ENCODE peak calls at places on chromosomes 1 and 21, in five cellular contexts. H, Z, J, O and E are unnamed samples.

GRCh38 chr1:205515781-205516253 is 11.3 kb downstream of the CDK18 start:
- DNase-seq in O (no peak), Z (no peak), J (no peak), H (peak; percentile 75), E (no peak)

GRCh38 chr21:46092026-46092764 is 5.7 kb upstream of the COL6A2 start:
- DNase-seq in Z (no peak), O (peak; percentile 2), J (no peak), H (peak; percentile 98), E (no peak)

GRCh38 chr1:167529829-167530474 is 11.6 kb upstream of the CD247 start:
- DNase-seq in J (no peak), O (no peak), Z (no peak), H (no peak), E (no peak)

GRCh38 chr1:227934476-227935313 is 13.0 kb downstream of the WNT9A start:
- DNase-seq in Z (no peak), J (no peak), H (peak; percentile 69), O (peak; percentile 94), E (no peak)

GRCh38 chr1:155040358-155041093 is 6.9 kb downstream of the DCST1 start:
- DNase-seq in Z (no peak), O (no peak), J (no peak), H (no peak), E (no peak)

GRCh38 chr21:42652527-42653491 is 612 bp upstream of the PDE9A start:
- DNase-seq in H (peak; percentile 90), J (peak; percentile 78), Z (peak; percentile 69), O (peak; percentile 34), E (no peak)

GRCh38 chr21:37045139-37045538 is 27.7 kb downstream of the PIGP start:
- DNase-seq in H (no peak), J (no peak), O (no peak), Z (no peak), E (no peak)

GRCh38 chr1:112877741-112878140 is 78.3 kb downstream of the SLC16A1 start:
- DNase-seq in Z (no peak), H (no peak), O (no peak), J (no peak), E (no peak)

GRCh38 chr1:97004743-97005142 is 283.2 kb downstream of the PTBP2 start:
- DNase-seq in H (no peak), Z (no peak), O (no peak), J (no peak), E (no peak)

GRCh38 chr1:212040629-212041028 is 5.1 kb downstream of the DTL start:
- DNase-seq in J (no peak), O (no peak), Z (no peak), H (peak; percentile 15), E (no peak)

GRCh38 chr1:17007121-17007520 is 4.6 kb downstream of the ATP13A2 start:
- DNase-seq in J (peak; percentile 56), O (no peak), H (no peak), Z (no peak), E (no peak)

GRCh38 chr1:207752456-207753132 is 740 bp downstream of the CD46 start:
- DNase-seq in Z (no peak), O (peak; percentile 69), J (no peak), H (peak; percentile 40), E (peak; percentile 56)

GRCh38 chr1:26942656-26943055 is 17.6 kb downstream of the KDF1 start:
- DNase-seq in H (no peak), J (no peak), Z (no peak), O (no peak), E (no peak)

GRCh38 chr1:10866314-10867091 is 70.1 kb upstream of the CASZ1 start:
- DNase-seq in J (peak; percentile 68), H (peak; percentile 22), Z (no peak), O (peak; percentile 10), E (no peak)

GRCh38 chr1:89460348-89460747 is 64.3 kb upstream of the LRRC8B start:
- DNase-seq in H (no peak), O (no peak), Z (no peak), J (no peak), E (no peak)

GRCh38 chr1:98018074-98018473 is 97.2 kb upstream of the DPYD start:
- DNase-seq in Z (no peak), J (no peak), H (no peak), O (no peak), E (no peak)

GRCh38 chr1:146007048-146007784 is 10.8 kb upstream of the TXNIP start:
- DNase-seq in H (peak; percentile 82), J (no peak), O (peak; percentile 97), Z (peak; percentile 69), E (peak; percentile 56)

GRCh38 chr21:36155603-36156338 is 853 bp upstream of the DOP1B start:
- DNase-seq in O (peak; percentile 95), J (peak; percentile 47), Z (no peak), H (no peak), E (peak; percentile 64)

GRCh38 chr1:179228783-179229213 is 679 bp downstream of the ABL2 start:
- DNase-seq in J (peak; percentile 63), Z (peak; percentile 37), H (peak; percentile 59), O (peak; percentile 16), E (peak; percentile 67)

GRCh38 chr1:26733982-26734381 is 38.2 kb downstream of the ARID1A start:
- DNase-seq in O (no peak), Z (no peak), J (no peak), H (no peak), E (no peak)

GRCh38 chr1:168615965-168616364 is 39.6 kb downstream of the XCL1 start:
- DNase-seq in J (no peak), H (no peak), O (no peak), Z (no peak), E (no peak)

GRCh38 chr1:23751050-23751814 is 8.0 kb downstream of the ELOA start:
- DNase-seq in J (peak; percentile 58), Z (peak; percentile 11), H (peak; percentile 74), O (peak; percentile 58), E (peak; percentile 58)

GRCh38 chr1:170145691-170146676 is at the start of gene NTMT2:
- DNase-seq in H (no peak), O (peak; percentile 74), Z (peak; percentile 42), J (peak; percentile 78), E (peak; percentile 83)

GRCh38 chr1:234699795-234700665 is 90.1 kb upstream of the IRF2BP2 start:
- DNase-seq in J (peak; percentile 15), Z (no peak), O (peak; percentile 21), H (peak; percentile 95), E (no peak)

GRCh38 chr1:173255214-173255813 is 48.2 kb upstream of the TNFSF4 start:
- DNase-seq in J (no peak), O (peak; percentile 62), Z (peak; percentile 23), H (peak; percentile 53), E (no peak)

GRCh38 chr1:17744666-17745563 is 10.2 kb upstream of the ACTL8 start:
- DNase-seq in O (no peak), Z (no peak), J (no peak), H (no peak), E (no peak)

GRCh38 chr1:221795400-221795799 is 53.5 kb upstream of the DUSP10 start:
- DNase-seq in O (no peak), J (no peak), H (no peak), Z (no peak), E (no peak)

GRCh38 chr1:181969902-181970301 is 91.6 kb downstream of the ZNF648 start:
- DNase-seq in Z (peak; percentile 26), J (peak; percentile 89), O (no peak), H (no peak), E (peak; percentile 85)

DNA sequence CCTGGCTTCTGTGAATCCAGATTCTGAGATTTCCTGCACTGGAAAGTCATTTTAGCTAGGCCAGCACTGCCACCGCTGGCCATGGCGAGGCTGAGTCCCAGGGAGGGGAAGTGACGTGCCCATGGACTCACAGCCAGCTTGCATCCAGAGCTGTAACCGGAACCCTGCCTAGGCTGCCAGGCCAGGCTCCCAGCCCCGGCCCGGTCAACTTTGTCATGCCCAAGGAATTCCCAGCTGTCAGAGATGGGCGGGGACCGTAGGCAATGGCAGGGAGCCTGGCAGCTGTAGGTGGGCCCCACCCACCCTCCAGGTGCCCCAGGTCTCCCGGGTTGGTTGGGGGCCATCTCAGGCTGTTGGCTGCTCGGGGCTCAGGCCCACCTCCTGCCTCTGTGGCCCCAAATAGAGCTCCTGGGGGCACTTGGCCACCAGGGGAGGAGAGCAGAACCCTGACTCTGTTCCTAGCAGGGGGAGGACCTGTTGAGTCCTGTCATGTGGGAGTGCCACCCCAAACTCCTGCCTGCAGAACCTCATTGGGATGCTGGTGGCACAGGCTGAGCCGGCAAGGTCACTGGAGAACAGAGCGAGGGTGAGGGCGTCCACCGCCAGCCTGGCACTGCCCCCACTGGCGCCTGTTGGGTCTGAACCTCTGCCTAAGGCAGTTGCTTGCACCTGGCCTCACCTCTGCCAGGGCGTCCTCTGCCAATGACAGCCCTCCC is 57.8 kb downstream of the FOXO6 start:
- DNase-seq in J (peak; percentile 58), H (peak; percentile 73), Z (no peak), O (peak; percentile 90), E (no peak)
- H3K27ac ChIP-seq in J (no peak overlapping the region), H (no peak overlapping the region), Z (no peak overlapping the region), O (no peak overlapping the region), E (no peak overlapping the region)

GRCh38 chr1:213657040-213657439 is 330.7 kb upstream of the PROX1 start:
- DNase-seq in O (no peak), H (no peak), J (no peak), Z (no peak), E (no peak)

GRCh38 chr1:213657879-213658278 is 329.9 kb upstream of the PROX1 start:
- DNase-seq in O (no peak), Z (no peak), J (no peak), H (no peak), E (no peak)

GRCh38 chr1:213659580-213660547 is 327.9 kb upstream of the PROX1 start:
- DNase-seq in H (no peak), O (no peak), J (no peak), Z (no peak), E (no peak)

GRCh38 chr1:213658508-213658907 is 329.3 kb upstream of the PROX1 start:
- DNase-seq in Z (no peak), J (no peak), H (no peak), O (no peak), E (no peak)

DNA sequence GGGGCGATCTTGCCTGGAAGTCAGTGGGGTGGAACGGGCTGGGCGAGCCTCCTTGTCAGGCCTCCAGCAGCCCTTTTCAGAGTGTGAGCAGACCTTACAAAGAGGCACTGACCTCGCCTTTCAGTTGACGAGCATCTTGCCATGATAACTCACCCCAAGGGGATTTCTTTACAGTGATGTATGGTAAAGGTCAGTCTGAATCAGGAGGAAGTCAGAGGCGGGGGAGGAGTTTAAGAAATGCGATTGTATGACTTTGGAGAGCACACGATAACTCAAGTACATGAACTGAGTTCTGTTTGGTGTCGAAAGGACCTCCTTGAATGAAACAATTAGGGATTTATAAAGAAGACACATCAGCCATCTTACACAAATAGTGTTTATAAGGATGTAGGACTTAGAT is 326.4 kb upstream of the PROX1 start:
- DNase-seq in H (no peak), O (no peak), J (no peak), Z (no peak), E (no peak)
- H2BK12ac ChIP-seq in H (no peak overlapping the region), O (no peak overlapping the region), J (no peak overlapping the region), Z (no peak overlapping the region), E (no peak overlapping the region)

DNA sequence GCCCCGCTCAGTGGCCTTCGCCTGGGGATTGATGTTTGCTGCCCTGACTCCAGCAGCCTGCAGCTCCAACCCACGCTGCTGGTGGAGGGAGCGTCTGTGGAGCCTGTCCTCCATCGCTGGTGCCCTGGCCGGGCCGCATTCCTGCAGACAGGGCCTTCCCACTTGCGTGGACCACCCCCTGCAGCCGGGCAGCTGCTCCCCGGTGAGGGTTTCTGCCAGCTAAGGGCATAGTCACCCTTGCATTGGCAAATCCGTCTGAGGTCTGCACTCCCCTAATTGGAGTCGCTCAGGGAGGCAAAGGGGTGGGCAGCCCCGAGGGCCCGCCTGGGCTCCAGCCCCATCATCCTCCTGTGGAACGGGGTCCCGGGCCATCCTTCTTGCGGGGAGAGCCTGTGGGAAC is 43.5 kb downstream of the PRDM16 start:
- DNase-seq in Z (no peak), H (no peak), O (no peak), J (no peak), E (no peak)
- H3K27ac ChIP-seq in Z (peak overlapping the region; percentile 91), H (no peak overlapping the region), O (no peak overlapping the region), J (no peak overlapping the region), E (no peak overlapping the region)

GRCh38 chr1:21396516-21396915 is 43.4 kb upstream of the NBPF3 start:
- DNase-seq in Z (no peak), O (no peak), H (no peak), J (no peak), E (no peak)
- H2BK12ac ChIP-seq in Z (no peak overlapping the region), O (no peak overlapping the region), H (no peak overlapping the region), J (no peak overlapping the region), E (no peak overlapping the region)